ENCODE peak calls at places on chromosomes 1 and 21, in six cellular contexts. M, X, O, W, Z and C are unnamed samples.

GRCh38 chr1:10155087-10155712 is 55.2 kb upstream of the KIF1B start:
- DNase-seq in M (no peak), X (no peak), O (no peak), W (no peak), Z (no peak), C (no peak)

GRCh38 chr1:167121375-167122120 is 27.7 kb downstream of the STYXL2 start:
- DNase-seq in M (peak; percentile 18), X (peak; percentile 30), O (peak; percentile 52), W (peak; percentile 85), Z (peak; percentile 58), C (no peak)

GRCh38 chr1:202932476-202932875 is 5.4 kb upstream of the KLHL12 start:
- DNase-seq in M (no peak), X (no peak), O (no peak), W (no peak), Z (no peak), C (no peak)

GRCh38 chr1:201903135-201903534 is 14.4 kb downstream of the SHISA4 start:
- DNase-seq in M (no peak), X (no peak), O (no peak), W (no peak), Z (no peak), C (no peak)

GRCh38 chr1:107936498-107937481 is 28.2 kb downstream of the VAV3 start:
- DNase-seq in M (peak; percentile 37), X (peak; percentile 61), O (no peak), W (no peak), Z (no peak), C (no peak)

GRCh38 chr1:112341986-112342385 is 54.0 kb upstream of the CTTNBP2NL start:
- DNase-seq in M (no peak), X (no peak), O (no peak), W (no peak), Z (no peak), C (no peak)

GRCh38 chr1:109113787-109114568 is at the start of gene ELAPOR1:
- DNase-seq in M (no peak), X (peak; percentile 20), O (peak; percentile 88), W (peak; percentile 91), Z (no peak), C (peak; percentile 91)

GRCh38 chr1:91864017-91864700 is 21.8 kb downstream of the TGFBR3 start:
- DNase-seq in M (no peak), X (no peak), O (no peak), W (no peak), Z (no peak), C (no peak)

DNA sequence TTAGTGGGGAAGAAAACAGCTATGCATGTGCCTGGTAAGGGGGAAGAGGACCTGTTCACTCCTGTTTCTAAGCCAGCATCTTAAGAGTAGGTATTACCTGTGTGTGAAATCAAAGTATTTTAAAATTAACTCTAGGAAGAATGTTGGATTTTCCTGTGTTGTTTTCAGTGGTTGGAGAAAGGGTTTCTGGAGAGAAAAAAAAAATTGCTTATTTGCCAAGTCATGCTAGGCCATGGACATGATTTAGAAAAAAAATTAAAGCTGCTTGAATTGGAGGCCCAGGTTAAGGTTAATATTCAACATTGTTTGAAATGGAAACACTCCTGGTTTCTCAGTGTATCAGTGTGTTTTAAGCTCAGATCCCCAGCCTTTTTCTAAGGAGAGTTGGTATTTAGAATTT is 42.8 kb upstream of the DNAJC6 start:
- DNase-seq in M (no peak), X (no peak), O (no peak), W (no peak), Z (no peak), C (no peak)
- H3K4me1 ChIP-seq in M (no peaks in the 10 kb centered on the region), X (no peaks in the 10 kb centered on the region), O (peaks cover 16% of the 10 kb centered on the region), W (peaks cover 5% of the 10 kb centered on the region), Z (peaks cover 8% of the 10 kb centered on the region), C (peaks cover 18% of the 10 kb centered on the region)

GRCh38 chr21:34333150-34333739 is 30.6 kb upstream of the KCNE2 start:
- DNase-seq in M (no peak), X (no peak), O (no peak), W (no peak), Z (no peak), C (no peak)
- H3K27ac ChIP-seq in M (no peak overlapping the region), X (no peak overlapping the region), O (no peak overlapping the region), W (no peak overlapping the region), Z (no peak overlapping the region), C (no peak overlapping the region)

GRCh38 chr1:236802264-236802663 is 7.2 kb downstream of the MTR start:
- DNase-seq in M (no peak), X (no peak), O (no peak), W (no peak), Z (no peak), C (no peak)

GRCh38 chr1:236795757-236796719 is 946 bp downstream of the MTR start:
- DNase-seq in M (peak; percentile 7), X (no peak), O (peak; percentile 79), W (peak; percentile 55), Z (no peak), C (peak; percentile 81)

GRCh38 chr1:236799001-236799400 is 3.9 kb downstream of the MTR start:
- DNase-seq in M (no peak), X (no peak), O (no peak), W (no peak), Z (no peak), C (no peak)

GRCh38 chr1:236800623-236801022 is 5.5 kb downstream of the MTR start:
- DNase-seq in M (no peak), X (no peak), O (no peak), W (no peak), Z (no peak), C (no peak)

GRCh38 chr1:236800002-236800620 is 5.0 kb downstream of the MTR start:
- DNase-seq in M (no peak), X (no peak), O (no peak), W (no peak), Z (no peak), C (no peak)
- H3K9me3 ChIP-seq in M (no peaks in the 10 kb centered on the region), X (no peaks in the 10 kb centered on the region), O (no peaks in the 10 kb centered on the region), W (no peaks in the 10 kb centered on the region), Z (no peaks in the 10 kb centered on the region), C (no peaks in the 10 kb centered on the region)

GRCh38 chr1:164667600-164667999 is 108.6 kb downstream of the PBX1 start:
- DNase-seq in M (no peak), X (no peak), O (no peak), W (no peak), Z (no peak), C (no peak)
- H3K4me1 ChIP-seq in M (peaks cover 15% of the 10 kb centered on the region), X (peaks cover 17% of the 10 kb centered on the region), O (no peaks in the 10 kb centered on the region), W (no peaks in the 10 kb centered on the region), Z (peaks cover 31% of the 10 kb centered on the region), C (no peaks in the 10 kb centered on the region)

DNA sequence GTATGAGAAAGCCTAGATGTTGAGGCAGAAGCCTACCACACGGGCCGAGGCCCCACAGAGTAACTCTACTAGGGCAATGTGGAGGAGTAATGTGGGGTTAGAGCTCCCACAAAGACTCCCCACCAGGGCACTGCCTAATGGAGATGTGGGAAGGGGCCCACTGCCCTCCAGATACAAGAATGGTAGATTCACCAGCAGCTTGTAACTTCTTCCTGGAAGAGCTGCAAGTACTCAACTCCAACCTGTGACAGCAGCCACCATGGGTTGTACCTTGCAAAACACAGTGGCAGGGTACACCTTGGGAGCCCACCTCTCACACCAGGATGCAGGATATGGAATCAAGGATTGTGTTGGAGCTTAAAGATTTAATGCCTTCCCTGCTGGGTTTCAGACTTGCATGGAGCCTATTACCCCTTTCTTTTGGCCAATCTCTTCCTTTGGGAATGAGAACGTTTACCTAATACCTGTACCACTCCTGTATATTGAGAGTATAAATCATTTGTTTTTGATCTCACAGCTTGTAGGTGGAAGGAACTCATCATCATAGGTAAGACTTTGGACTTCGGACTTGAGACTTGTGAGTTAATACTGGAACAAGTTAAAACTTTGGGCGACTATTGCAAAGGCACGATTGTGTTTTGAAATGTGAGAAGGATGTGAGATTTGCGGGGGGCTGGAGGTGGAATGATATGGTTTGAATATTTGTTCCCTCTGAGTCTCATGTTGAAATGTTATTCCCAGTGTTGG is 57.5 kb downstream of the TENT5C start:
- DNase-seq in M (no peak), X (no peak), O (no peak), W (no peak), Z (no peak), C (no peak)
- H3K27ac ChIP-seq in M (no peak overlapping the region), X (no peak overlapping the region), O (no peak overlapping the region), W (peak overlapping the region; percentile 26), Z (no peak overlapping the region), C (peak overlapping the region; percentile 44)